ENCODE peak calls at places on chromosome 15, in seven cellular contexts. One of them, this sample, is unnamed.

GRCh38 chr15:43370310-43370974 is 401 bp downstream of the ZSCAN29 start:
- DNase-seq in non-pigmented ciliary epithelial cell: no peak
- DNase-seq in IMR-90: peak; percentile 47
- DNase-seq in CD4-positive, alpha-beta T cell: no peak
- DNase-seq in GM04504: no peak
- DNase-seq in A172: no peak
- DNase-seq in amniotic epithelial cell: peak; percentile 33
- DNase-seq in this sample: peak; percentile 39

GRCh38 chr15:31131853-31132375 is 30.4 kb upstream of the TRPM1 start:
- DNase-seq in A172: no peak
- DNase-seq in IMR-90: no peak
- DNase-seq in amniotic epithelial cell: no peak
- DNase-seq in GM04504: no peak
- DNase-seq in CD4-positive, alpha-beta T cell: no peak
- DNase-seq in non-pigmented ciliary epithelial cell: no peak
- DNase-seq in this sample: no peak

GRCh38 chr15:72472907-72473669 is 1.0 kb upstream of the ARIH1 start:
- DNase-seq in CD4-positive, alpha-beta T cell: no peak
- DNase-seq in IMR-90: peak; percentile 53
- DNase-seq in GM04504: peak; percentile 4
- DNase-seq in A172: peak; percentile 6
- DNase-seq in amniotic epithelial cell: peak; percentile 31
- DNase-seq in non-pigmented ciliary epithelial cell: no peak
- DNase-seq in this sample: peak; percentile 13

GRCh38 chr15:74920472-74920871 is 13.8 kb upstream of the FAM219B start:
- DNase-seq in GM04504: no peak
- DNase-seq in non-pigmented ciliary epithelial cell: no peak
- DNase-seq in CD4-positive, alpha-beta T cell: no peak
- DNase-seq in IMR-90: no peak
- DNase-seq in amniotic epithelial cell: no peak
- DNase-seq in A172: peak; percentile 29
- DNase-seq in this sample: peak; percentile 76

GRCh38 chr15:35690698-35691116 is 144.7 kb upstream of the DPH6 start:
- DNase-seq in IMR-90: peak; percentile 82
- DNase-seq in non-pigmented ciliary epithelial cell: peak; percentile 95
- DNase-seq in CD4-positive, alpha-beta T cell: no peak
- DNase-seq in amniotic epithelial cell: peak; percentile 100
- DNase-seq in GM04504: no peak
- DNase-seq in A172: peak; percentile 68
- DNase-seq in this sample: no peak

GRCh38 chr15:37142371-37142770 is 42.0 kb upstream of the MEIS2 start:
- DNase-seq in A172: no peak
- DNase-seq in amniotic epithelial cell: peak; percentile 13
- DNase-seq in CD4-positive, alpha-beta T cell: no peak
- DNase-seq in GM04504: no peak
- DNase-seq in non-pigmented ciliary epithelial cell: no peak
- DNase-seq in IMR-90: no peak
- DNase-seq in this sample: no peak

GRCh38 chr15:69794643-69795461 is 302.9 kb downstream of the TLE3 start:
- DNase-seq in CD4-positive, alpha-beta T cell: no peak
- DNase-seq in A172: peak; percentile 18
- DNase-seq in amniotic epithelial cell: no peak
- DNase-seq in IMR-90: peak; percentile 47
- DNase-seq in GM04504: no peak
- DNase-seq in non-pigmented ciliary epithelial cell: no peak
- DNase-seq in this sample: peak; percentile 78

GRCh38 chr15:90960316-90961091 is 5.8 kb downstream of the RCCD1 start:
- DNase-seq in CD4-positive, alpha-beta T cell: no peak
- DNase-seq in IMR-90: no peak
- DNase-seq in A172: no peak
- DNase-seq in GM04504: no peak
- DNase-seq in non-pigmented ciliary epithelial cell: no peak
- DNase-seq in amniotic epithelial cell: no peak
- DNase-seq in this sample: no peak

GRCh38 chr15:74300057-74300620 is 64.0 kb downstream of the CCDC33 start:
- DNase-seq in non-pigmented ciliary epithelial cell: no peak
- DNase-seq in A172: no peak
- DNase-seq in amniotic epithelial cell: no peak
- DNase-seq in GM04504: no peak
- DNase-seq in CD4-positive, alpha-beta T cell: no peak
- DNase-seq in IMR-90: no peak
- DNase-seq in this sample: no peak

GRCh38 chr15:42836251-42836650 is 84.3 kb downstream of the TTBK2 start:
- DNase-seq in CD4-positive, alpha-beta T cell: no peak
- DNase-seq in A172: no peak
- DNase-seq in non-pigmented ciliary epithelial cell: no peak
- DNase-seq in IMR-90: no peak
- DNase-seq in amniotic epithelial cell: peak; percentile 92
- DNase-seq in GM04504: no peak
- DNase-seq in this sample: no peak

GRCh38 chr15:101372960-101373525 is 78.0 kb upstream of the SNRPA1 start:
- DNase-seq in CD4-positive, alpha-beta T cell: no peak
- DNase-seq in GM04504: no peak
- DNase-seq in non-pigmented ciliary epithelial cell: no peak
- DNase-seq in amniotic epithelial cell: no peak
- DNase-seq in A172: no peak
- DNase-seq in IMR-90: no peak
- DNase-seq in this sample: no peak

GRCh38 chr15:30788595-30788994 is 115.1 kb upstream of the FAN1 start:
- DNase-seq in IMR-90: no peak
- DNase-seq in A172: no peak
- DNase-seq in non-pigmented ciliary epithelial cell: no peak
- DNase-seq in amniotic epithelial cell: no peak
- DNase-seq in CD4-positive, alpha-beta T cell: no peak
- DNase-seq in GM04504: no peak
- DNase-seq in this sample: no peak

GRCh38 chr15:71811752-71812735 is 1.7 kb downstream of the NR2E3 start:
- DNase-seq in CD4-positive, alpha-beta T cell: no peak
- DNase-seq in IMR-90: no peak
- DNase-seq in A172: no peak
- DNase-seq in non-pigmented ciliary epithelial cell: no peak
- DNase-seq in GM04504: no peak
- DNase-seq in amniotic epithelial cell: no peak
- DNase-seq in this sample: no peak

GRCh38 chr15:49675051-49675450 is 54.2 kb downstream of the DTWD1 start:
- DNase-seq in amniotic epithelial cell: peak; percentile 89
- DNase-seq in CD4-positive, alpha-beta T cell: no peak
- DNase-seq in A172: peak; percentile 74
- DNase-seq in IMR-90: peak; percentile 87
- DNase-seq in non-pigmented ciliary epithelial cell: peak; percentile 78
- DNase-seq in GM04504: peak; percentile 76
- DNase-seq in this sample: peak; percentile 88

GRCh38 chr15:88989578-88989977 is 76.4 kb upstream of the MFGE8 start:
- DNase-seq in amniotic epithelial cell: peak; percentile 92
- DNase-seq in CD4-positive, alpha-beta T cell: no peak
- DNase-seq in IMR-90: peak; percentile 94
- DNase-seq in GM04504: peak; percentile 82
- DNase-seq in A172: peak; percentile 63
- DNase-seq in non-pigmented ciliary epithelial cell: peak; percentile 45
- DNase-seq in this sample: peak; percentile 82

GRCh38 chr15:73897441-73898261 is 24.3 kb downstream of the TBC1D21 start:
- DNase-seq in CD4-positive, alpha-beta T cell: peak; percentile 16
- DNase-seq in IMR-90: peak; percentile 96
- DNase-seq in GM04504: peak; percentile 87
- DNase-seq in A172: peak; percentile 91
- DNase-seq in amniotic epithelial cell: peak; percentile 91
- DNase-seq in non-pigmented ciliary epithelial cell: peak; percentile 66
- DNase-seq in this sample: peak; percentile 96

This sample was measured in M059J.